ENCODE peak calls at places on chromosomes 12 and 14, in five cellular contexts. One of them, this sample, is unnamed.

GRCh38 chr14:56131865-56132830 is 13.9 kb downstream of the PELI2 start:
- DNase-seq in pancreas: no peak
- DNase-seq in aorta: no peak
- DNase-seq in cardiac fibroblast: no peak
- DNase-seq in uterus: no peak
- DNase-seq in this sample: no peak

GRCh38 chr14:56854325-56854724 is 44.0 kb upstream of the OTX2 start:
- DNase-seq in pancreas: no peak
- DNase-seq in aorta: no peak
- DNase-seq in cardiac fibroblast: no peak
- DNase-seq in uterus: no peak
- DNase-seq in this sample: no peak

GRCh38 chr12:132236930-132237771 is 92.2 kb downstream of the GALNT9 start:
- DNase-seq in pancreas: no peak
- DNase-seq in aorta: peak; percentile 65
- DNase-seq in cardiac fibroblast: no peak
- DNase-seq in uterus: no peak
- DNase-seq in this sample: no peak

GRCh38 chr12:64895541-64895940 is 71.1 kb downstream of the TBC1D30 start:
- DNase-seq in pancreas: no peak
- DNase-seq in aorta: no peak
- DNase-seq in cardiac fibroblast: peak; percentile 60
- DNase-seq in uterus: no peak
- DNase-seq in this sample: no peak

GRCh38 chr14:58814476-58814875 is 176.7 kb downstream of the DACT1 start:
- DNase-seq in pancreas: no peak
- DNase-seq in aorta: no peak
- DNase-seq in cardiac fibroblast: no peak
- DNase-seq in uterus: no peak
- DNase-seq in this sample: no peak

GRCh38 chr12:26451763-26452162 is 256.4 kb downstream of the SSPN start:
- DNase-seq in pancreas: no peak
- DNase-seq in aorta: no peak
- DNase-seq in cardiac fibroblast: no peak
- DNase-seq in uterus: no peak
- DNase-seq in this sample: no peak

GRCh38 chr12:772056-772697 is 19.8 kb downstream of the WNK1 start:
- DNase-seq in pancreas: no peak
- DNase-seq in aorta: no peak
- DNase-seq in cardiac fibroblast: no peak
- DNase-seq in uterus: no peak
- DNase-seq in this sample: no peak

GRCh38 chr12:12612403-12612802 is 727 bp downstream of the CREBL2 start:
- DNase-seq in pancreas: no peak
- DNase-seq in aorta: no peak
- DNase-seq in cardiac fibroblast: peak; percentile 77
- DNase-seq in uterus: no peak
- DNase-seq in this sample: peak; percentile 56

GRCh38 chr12:64392221-64392620 is 1.7 kb upstream of the C12orf56 start:
- DNase-seq in pancreas: no peak
- DNase-seq in aorta: no peak
- DNase-seq in cardiac fibroblast: peak; percentile 74
- DNase-seq in uterus: no peak
- DNase-seq in this sample: peak; percentile 57

GRCh38 chr14:99415496-99416281 is 65.0 kb downstream of the SETD3 start:
- DNase-seq in pancreas: no peak
- DNase-seq in aorta: no peak
- DNase-seq in cardiac fibroblast: peak; percentile 89
- DNase-seq in uterus: peak; percentile 38
- DNase-seq in this sample: peak; percentile 86

GRCh38 chr14:68961781-68962584 is 17.1 kb downstream of the ACTN1 start:
- DNase-seq in pancreas: no peak
- DNase-seq in aorta: peak; percentile 87
- DNase-seq in cardiac fibroblast: peak; percentile 64
- DNase-seq in uterus: peak; percentile 80
- DNase-seq in this sample: no peak

GRCh38 chr12:114902665-114903393 is 218.9 kb upstream of the TBX3 start:
- DNase-seq in pancreas: no peak
- DNase-seq in aorta: no peak
- DNase-seq in cardiac fibroblast: peak; percentile 95
- DNase-seq in uterus: no peak
- DNase-seq in this sample: peak; percentile 15

GRCh38 chr12:118494776-118495175 is 118.4 kb downstream of the SUDS3 start:
- DNase-seq in pancreas: no peak
- DNase-seq in aorta: no peak
- DNase-seq in cardiac fibroblast: peak; percentile 22
- DNase-seq in uterus: no peak
- DNase-seq in this sample: no peak

GRCh38 chr12:113359939-113360748 is 1.8 kb downstream of the PLBD2 start:
- DNase-seq in pancreas: no peak
- DNase-seq in aorta: no peak
- DNase-seq in cardiac fibroblast: peak; percentile 21
- DNase-seq in uterus: no peak
- DNase-seq in this sample: no peak

GRCh38 chr12:55707841-55708694 is at the start of gene ITGA7:
- DNase-seq in pancreas: peak; percentile 88
- DNase-seq in aorta: peak; percentile 98
- DNase-seq in cardiac fibroblast: no peak
- DNase-seq in uterus: peak; percentile 70
- DNase-seq in this sample: no peak

DNA sequence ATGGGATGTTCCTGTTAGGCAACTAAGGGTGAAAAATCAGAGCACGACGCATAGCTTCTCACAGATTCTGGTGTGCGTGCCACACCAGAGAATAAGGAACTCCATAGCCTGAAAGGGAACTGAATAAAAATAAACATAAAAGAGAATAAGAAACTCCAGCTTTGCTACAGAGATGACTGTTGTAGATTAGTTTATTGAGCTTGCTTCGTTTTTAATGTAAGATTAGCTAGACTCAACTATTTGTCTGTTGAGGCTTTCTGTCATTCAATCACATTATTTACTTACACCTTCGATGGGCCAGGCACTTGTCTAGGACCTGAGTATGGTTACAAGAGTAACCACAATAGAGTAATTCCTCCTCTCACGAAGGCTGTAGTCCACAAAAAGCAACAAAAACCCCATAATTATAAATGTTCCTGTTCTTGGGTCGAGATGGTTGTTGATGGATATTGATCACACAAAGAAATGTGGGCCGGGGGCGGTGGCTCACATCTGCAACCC is 807 bp upstream of the ZCCHC8 start:
- DNase-seq in pancreas: no peak
- DNase-seq in aorta: no peak
- DNase-seq in cardiac fibroblast: no peak
- DNase-seq in uterus: no peak
- DNase-seq in this sample: peak; percentile 31
- H3K4me3 ChIP-seq in pancreas: no peak overlapping the region
- H3K4me3 ChIP-seq in aorta: no peak overlapping the region
- H3K4me3 ChIP-seq in cardiac fibroblast: no peak overlapping the region
- H3K4me3 ChIP-seq in uterus: no peak overlapping the region
- H3K4me3 ChIP-seq in this sample: peak overlapping the region; percentile 78

GRCh38 chr14:51395361-51395849 is 155.4 kb downstream of the TMX1 start:
- DNase-seq in pancreas: peak; percentile 54
- DNase-seq in aorta: no peak
- DNase-seq in cardiac fibroblast: peak; percentile 97
- DNase-seq in uterus: peak; percentile 61
- DNase-seq in this sample: no peak
- H3K4me3 ChIP-seq in pancreas: no peak overlapping the region
- H3K4me3 ChIP-seq in aorta: no peak overlapping the region
- H3K4me3 ChIP-seq in cardiac fibroblast: no peak overlapping the region
- H3K4me3 ChIP-seq in uterus: no peak overlapping the region
- H3K4me3 ChIP-seq in this sample: no peak overlapping the region

DNA sequence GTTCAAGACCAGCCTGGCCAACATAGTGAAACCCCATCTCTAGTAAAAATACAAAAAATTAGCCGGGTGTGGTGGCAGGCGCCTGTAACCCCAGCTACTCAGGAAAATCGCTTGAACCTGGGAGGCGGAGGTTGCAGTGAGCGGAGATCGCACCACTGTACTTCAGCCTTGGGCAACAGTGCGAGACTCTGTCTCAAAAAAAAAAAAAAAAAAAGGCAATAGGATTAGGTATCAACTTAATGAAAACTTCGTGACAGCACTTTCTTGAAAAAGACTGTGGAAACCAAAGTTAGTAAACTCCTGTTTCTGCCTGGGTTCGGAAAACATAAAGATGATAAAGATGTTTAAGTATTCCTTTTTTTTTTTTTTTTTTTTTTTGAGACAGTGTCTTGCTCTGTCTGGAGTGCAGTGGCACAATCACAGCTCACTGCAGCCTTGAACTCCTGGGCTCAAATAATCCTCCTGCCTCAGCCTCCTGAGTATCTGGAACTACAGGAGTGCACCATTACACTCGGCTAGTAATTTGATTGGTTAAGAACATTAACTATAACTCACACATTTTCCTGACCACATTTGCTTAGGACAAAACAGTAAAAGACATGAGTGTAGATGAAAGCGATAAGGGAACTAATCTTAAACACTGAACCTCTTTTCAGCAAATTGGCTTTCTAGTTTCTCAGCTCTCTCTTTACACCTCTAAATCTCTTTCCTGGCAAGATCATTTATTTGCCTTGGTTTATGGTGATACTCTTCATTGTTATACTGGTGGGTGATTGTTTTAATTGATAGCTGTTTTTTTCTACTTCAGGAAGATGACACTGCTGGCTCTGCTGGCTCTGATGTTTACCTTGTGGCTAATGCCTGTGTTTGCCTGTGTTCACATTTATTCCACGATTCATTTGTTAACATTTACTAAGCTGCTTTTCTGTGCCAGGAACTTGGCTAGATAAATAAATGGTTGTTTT is 15.8 kb downstream of the HIF1A start:
- DNase-seq in pancreas: no peak
- DNase-seq in aorta: no peak
- DNase-seq in cardiac fibroblast: peak; percentile 46
- DNase-seq in uterus: no peak
- DNase-seq in this sample: peak; percentile 34
- H3K4me3 ChIP-seq in pancreas: no peak overlapping the region
- H3K4me3 ChIP-seq in aorta: no peak overlapping the region
- H3K4me3 ChIP-seq in cardiac fibroblast: peak overlapping the region; percentile 18
- H3K4me3 ChIP-seq in uterus: no peak overlapping the region
- H3K4me3 ChIP-seq in this sample: no peak overlapping the region

GRCh38 chr12:20560935-20561334 is 134.2 kb upstream of the SLCO1C1 start:
- DNase-seq in pancreas: peak; percentile 23
- DNase-seq in aorta: peak; percentile 68
- DNase-seq in cardiac fibroblast: peak; percentile 35
- DNase-seq in uterus: no peak
- DNase-seq in this sample: no peak
- H3K4me3 ChIP-seq in pancreas: no peak overlapping the region
- H3K4me3 ChIP-seq in aorta: peak overlapping the region; percentile 34
- H3K4me3 ChIP-seq in cardiac fibroblast: no peak overlapping the region
- H3K4me3 ChIP-seq in uterus: no peak overlapping the region
- H3K4me3 ChIP-seq in this sample: no peak overlapping the region

DNA sequence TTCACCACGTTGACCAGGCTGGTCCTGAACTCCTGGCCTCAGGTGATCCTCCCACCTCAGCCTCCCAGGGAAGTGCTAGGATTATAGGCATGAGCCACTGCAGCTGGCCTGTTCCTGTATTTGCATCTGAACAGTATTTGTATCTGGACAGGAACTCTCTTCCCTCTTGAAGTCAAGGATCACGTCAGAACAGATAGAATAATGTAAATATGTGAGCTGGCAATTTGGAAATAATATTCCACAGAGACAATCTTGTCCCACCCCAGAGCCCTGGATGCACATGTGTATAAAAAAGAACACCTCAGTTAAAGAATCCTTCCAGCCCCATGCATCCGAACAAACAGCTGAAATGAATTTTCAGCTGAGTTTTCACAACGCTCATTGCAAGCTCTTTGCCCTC is 118.3 kb downstream of the VEZT start:
- DNase-seq in pancreas: no peak
- DNase-seq in aorta: no peak
- DNase-seq in cardiac fibroblast: no peak
- DNase-seq in uterus: no peak
- DNase-seq in this sample: no peak
- H3K4me3 ChIP-seq in pancreas: no peak overlapping the region
- H3K4me3 ChIP-seq in aorta: no peak overlapping the region
- H3K4me3 ChIP-seq in cardiac fibroblast: no peak overlapping the region
- H3K4me3 ChIP-seq in uterus: no peak overlapping the region
- H3K4me3 ChIP-seq in this sample: no peak overlapping the region

GRCh38 chr14:24260780-24261157 is 2.2 kb downstream of the TGM1 start:
- DNase-seq in pancreas: no peak
- DNase-seq in aorta: no peak
- DNase-seq in cardiac fibroblast: no peak
- DNase-seq in uterus: no peak
- DNase-seq in this sample: no peak
- H3K4me3 ChIP-seq in pancreas: no peak overlapping the region
- H3K4me3 ChIP-seq in aorta: no peak overlapping the region
- H3K4me3 ChIP-seq in cardiac fibroblast: no peak overlapping the region
- H3K4me3 ChIP-seq in uterus: no peak overlapping the region
- H3K4me3 ChIP-seq in this sample: no peak overlapping the region

GRCh38 chr12:58099476-58099875 is 158.1 kb downstream of the ATP23 start:
- DNase-seq in pancreas: no peak
- DNase-seq in aorta: no peak
- DNase-seq in cardiac fibroblast: no peak
- DNase-seq in uterus: no peak
- DNase-seq in this sample: no peak
- H3K4me3 ChIP-seq in pancreas: no peak overlapping the region
- H3K4me3 ChIP-seq in aorta: no peak overlapping the region
- H3K4me3 ChIP-seq in cardiac fibroblast: no peak overlapping the region
- H3K4me3 ChIP-seq in uterus: no peak overlapping the region
- H3K4me3 ChIP-seq in this sample: no peak overlapping the region

GRCh38 chr12:116563262-116563661 is 4.1 kb downstream of the MAP1LC3B2 start:
- DNase-seq in pancreas: no peak
- DNase-seq in aorta: no peak
- DNase-seq in cardiac fibroblast: no peak
- DNase-seq in uterus: no peak
- DNase-seq in this sample: no peak
- H3K4me3 ChIP-seq in pancreas: no peak overlapping the region
- H3K4me3 ChIP-seq in aorta: no peak overlapping the region
- H3K4me3 ChIP-seq in cardiac fibroblast: no peak overlapping the region
- H3K4me3 ChIP-seq in uterus: no peak overlapping the region
- H3K4me3 ChIP-seq in this sample: no peak overlapping the region

This sample was measured in GM12865.